ENCODE peak calls at places on chromosomes 13 and 19, in six cellular contexts. One of them, this sample, is unnamed.

GRCh38 chr19:3120611-3121231 is 15.1 kb upstream of the GNA15 start:
- DNase-seq in A549: no peak
- DNase-seq in ovary: no peak
- DNase-seq in glutamatergic neuron: no peak
- DNase-seq in stomach: no peak
- DNase-seq in brain microvascular endothelial cell: no peak
- DNase-seq in this sample: no peak

GRCh38 chr19:45591004-45591637 is 6.5 kb upstream of the OPA3 start:
- DNase-seq in A549: peak; percentile 80
- DNase-seq in ovary: no peak
- DNase-seq in glutamatergic neuron: peak; percentile 48
- DNase-seq in stomach: peak; percentile 77
- DNase-seq in brain microvascular endothelial cell: no peak
- DNase-seq in this sample: no peak

GRCh38 chr19:11191273-11191755 is 6.0 kb downstream of the KANK2 start:
- DNase-seq in A549: peak; percentile 67
- DNase-seq in ovary: peak; percentile 57
- DNase-seq in glutamatergic neuron: peak; percentile 66
- DNase-seq in stomach: peak; percentile 36
- DNase-seq in brain microvascular endothelial cell: peak; percentile 77
- DNase-seq in this sample: peak; percentile 85

GRCh38 chr13:62033932-62034331 is 618.3 kb upstream of the PCDH20 start:
- DNase-seq in A549: no peak
- DNase-seq in ovary: no peak
- DNase-seq in glutamatergic neuron: no peak
- DNase-seq in stomach: no peak
- DNase-seq in brain microvascular endothelial cell: no peak
- DNase-seq in this sample: no peak

GRCh38 chr19:46611791-46612190 is 10.7 kb downstream of the CALM3 start:
- DNase-seq in A549: no peak
- DNase-seq in ovary: peak; percentile 19
- DNase-seq in glutamatergic neuron: no peak
- DNase-seq in stomach: no peak
- DNase-seq in brain microvascular endothelial cell: no peak
- DNase-seq in this sample: no peak

GRCh38 chr19:2478756-2479555 is 3.0 kb downstream of the GADD45B start:
- DNase-seq in A549: no peak
- DNase-seq in ovary: peak; percentile 82
- DNase-seq in glutamatergic neuron: no peak
- DNase-seq in stomach: peak; percentile 88
- DNase-seq in brain microvascular endothelial cell: peak; percentile 62
- DNase-seq in this sample: peak; percentile 87

GRCh38 chr19:1725100-1726064 is 27.9 kb upstream of the ONECUT3 start:
- DNase-seq in A549: peak; percentile 85
- DNase-seq in ovary: peak; percentile 67
- DNase-seq in glutamatergic neuron: peak; percentile 90
- DNase-seq in stomach: peak; percentile 65
- DNase-seq in brain microvascular endothelial cell: no peak
- DNase-seq in this sample: peak; percentile 89

GRCh38 chr13:30359999-30360398 is 52.6 kb upstream of the KATNAL1 start:
- DNase-seq in A549: no peak
- DNase-seq in ovary: no peak
- DNase-seq in glutamatergic neuron: no peak
- DNase-seq in stomach: no peak
- DNase-seq in brain microvascular endothelial cell: no peak
- DNase-seq in this sample: no peak

GRCh38 chr13:40563350-40564125 is 102.9 kb downstream of the FOXO1 start:
- DNase-seq in A549: no peak
- DNase-seq in ovary: no peak
- DNase-seq in glutamatergic neuron: no peak
- DNase-seq in stomach: no peak
- DNase-seq in brain microvascular endothelial cell: no peak
- DNase-seq in this sample: no peak

GRCh38 chr13:112241288-112241687 is 134.9 kb upstream of the SPACA7 start:
- DNase-seq in A549: no peak
- DNase-seq in ovary: no peak
- DNase-seq in glutamatergic neuron: no peak
- DNase-seq in stomach: no peak
- DNase-seq in brain microvascular endothelial cell: no peak
- DNase-seq in this sample: no peak

GRCh38 chr13:114154476-114154875 is 22.1 kb upstream of the RASA3 start:
- DNase-seq in A549: no peak
- DNase-seq in ovary: no peak
- DNase-seq in glutamatergic neuron: no peak
- DNase-seq in stomach: no peak
- DNase-seq in brain microvascular endothelial cell: no peak
- DNase-seq in this sample: no peak

GRCh38 chr13:101785858-101786257 is 333.4 kb downstream of the ITGBL1 start:
- DNase-seq in A549: peak; percentile 17
- DNase-seq in ovary: no peak
- DNase-seq in glutamatergic neuron: peak; percentile 54
- DNase-seq in stomach: no peak
- DNase-seq in brain microvascular endothelial cell: peak; percentile 43
- DNase-seq in this sample: peak; percentile 16

GRCh38 chr19:35995655-35995993 is 636 bp downstream of the SDHAF1 start:
- DNase-seq in A549: peak; percentile 78
- DNase-seq in ovary: peak; percentile 58
- DNase-seq in glutamatergic neuron: peak; percentile 50
- DNase-seq in stomach: no peak
- DNase-seq in brain microvascular endothelial cell: no peak
- DNase-seq in this sample: peak; percentile 56

GRCh38 chr19:38394488-38394887 is 6.0 kb downstream of the SPRED3 start:
- DNase-seq in A549: no peak
- DNase-seq in ovary: no peak
- DNase-seq in glutamatergic neuron: peak; percentile 75
- DNase-seq in stomach: no peak
- DNase-seq in brain microvascular endothelial cell: peak; percentile 25
- DNase-seq in this sample: peak; percentile 81

GRCh38 chr19:39131255-39131755 is 5.7 kb downstream of the PAK4 start:
- DNase-seq in A549: no peak
- DNase-seq in ovary: no peak
- DNase-seq in glutamatergic neuron: peak; percentile 80
- DNase-seq in stomach: no peak
- DNase-seq in brain microvascular endothelial cell: peak; percentile 22
- DNase-seq in this sample: no peak

GRCh38 chr13:110886475-110887241 is 28.2 kb downstream of the ANKRD10 start:
- DNase-seq in A549: no peak
- DNase-seq in ovary: no peak
- DNase-seq in glutamatergic neuron: no peak
- DNase-seq in stomach: no peak
- DNase-seq in brain microvascular endothelial cell: no peak
- DNase-seq in this sample: no peak

GRCh38 chr19:13953021-13953531 is 767 bp downstream of the DCAF15 start:
- DNase-seq in A549: peak; percentile 35
- DNase-seq in ovary: peak; percentile 52
- DNase-seq in glutamatergic neuron: no peak
- DNase-seq in stomach: peak; percentile 36
- DNase-seq in brain microvascular endothelial cell: no peak
- DNase-seq in this sample: peak; percentile 86

GRCh38 chr19:16661480-16662034 is 618 bp downstream of the TMEM38A start:
- DNase-seq in A549: no peak
- DNase-seq in ovary: peak; percentile 56
- DNase-seq in glutamatergic neuron: peak; percentile 51
- DNase-seq in stomach: peak; percentile 33
- DNase-seq in brain microvascular endothelial cell: no peak
- DNase-seq in this sample: no peak

GRCh38 chr13:108915095-108915633 is 285.8 kb downstream of the MYO16 start:
- DNase-seq in A549: no peak
- DNase-seq in ovary: no peak
- DNase-seq in glutamatergic neuron: no peak
- DNase-seq in stomach: no peak
- DNase-seq in brain microvascular endothelial cell: peak; percentile 53
- DNase-seq in this sample: peak; percentile 76

GRCh38 chr13:36530050-36530789 is 97.9 kb downstream of the CCNA1 start:
- DNase-seq in A549: no peak
- DNase-seq in ovary: peak; percentile 18
- DNase-seq in glutamatergic neuron: no peak
- DNase-seq in stomach: no peak
- DNase-seq in brain microvascular endothelial cell: peak; percentile 7
- DNase-seq in this sample: no peak

GRCh38 chr13:49214917-49215376 is 5.2 kb upstream of the MLNR start:
- DNase-seq in A549: no peak
- DNase-seq in ovary: no peak
- DNase-seq in glutamatergic neuron: no peak
- DNase-seq in stomach: peak; percentile 42
- DNase-seq in brain microvascular endothelial cell: no peak
- DNase-seq in this sample: peak; percentile 45

GRCh38 chr19:7489609-7490044 is 792 bp upstream of the PEX11G start:
- DNase-seq in A549: no peak
- DNase-seq in ovary: no peak
- DNase-seq in glutamatergic neuron: no peak
- DNase-seq in stomach: no peak
- DNase-seq in brain microvascular endothelial cell: no peak
- DNase-seq in this sample: no peak
- TF ChIP-seq CTCF in A549: no peak
- TF ChIP-seq CTCF in ovary: no peak
- TF ChIP-seq CTCF in glutamatergic neuron: no peak
- TF ChIP-seq CTCF in stomach: no peak
- TF ChIP-seq CTCF in brain microvascular endothelial cell: no peak
- TF ChIP-seq CTCF in this sample: no peak

DNA sequence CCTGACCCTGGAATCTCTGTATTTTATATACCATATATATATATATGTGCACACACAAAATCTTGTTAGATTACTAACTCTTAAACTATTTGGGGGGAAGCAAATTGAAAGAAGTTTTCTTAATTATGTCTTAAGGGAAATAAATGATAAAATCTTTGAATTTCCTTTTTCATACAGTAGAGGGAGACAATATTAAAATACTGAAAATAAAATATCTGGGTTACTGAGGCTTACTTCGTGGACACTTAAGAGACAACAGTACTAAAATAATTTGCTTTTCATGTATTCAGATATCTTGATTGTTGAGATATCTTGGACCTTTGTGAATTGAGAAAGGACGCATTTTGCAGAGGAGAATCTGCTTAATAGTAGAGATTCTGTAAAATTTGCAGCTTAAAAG is 17.0 kb downstream of the SUGT1 start:
- DNase-seq in A549: no peak
- DNase-seq in ovary: no peak
- DNase-seq in glutamatergic neuron: no peak
- DNase-seq in stomach: no peak
- DNase-seq in brain microvascular endothelial cell: no peak
- DNase-seq in this sample: no peak
- TF ChIP-seq CTCF in A549: no peak
- TF ChIP-seq CTCF in ovary: no peak
- TF ChIP-seq CTCF in glutamatergic neuron: no peak
- TF ChIP-seq CTCF in stomach: no peak
- TF ChIP-seq CTCF in brain microvascular endothelial cell: no peak
- TF ChIP-seq CTCF in this sample: no peak

GRCh38 chr19:7535035-7535992 is at the start of gene PNPLA6:
- DNase-seq in A549: peak; percentile 87
- DNase-seq in ovary: peak; percentile 98
- DNase-seq in glutamatergic neuron: peak; percentile 97
- DNase-seq in stomach: peak; percentile 97
- DNase-seq in brain microvascular endothelial cell: peak; percentile 94
- DNase-seq in this sample: peak; percentile 92

GRCh38 chr19:7533281-7533819 is 2.2 kb upstream of the PNPLA6 start:
- DNase-seq in A549: no peak
- DNase-seq in ovary: peak; percentile 84
- DNase-seq in glutamatergic neuron: peak; percentile 52
- DNase-seq in stomach: peak; percentile 61
- DNase-seq in brain microvascular endothelial cell: no peak
- DNase-seq in this sample: peak; percentile 84

GRCh38 chr19:7533925-7534480 is 1.5 kb upstream of the PNPLA6 start:
- DNase-seq in A549: peak; percentile 86
- DNase-seq in ovary: peak; percentile 87
- DNase-seq in glutamatergic neuron: peak; percentile 85
- DNase-seq in stomach: peak; percentile 88
- DNase-seq in brain microvascular endothelial cell: peak; percentile 73
- DNase-seq in this sample: peak; percentile 87

GRCh38 chr19:7535993-7536685 is 622 bp downstream of the PNPLA6 start:
- DNase-seq in A549: no peak
- DNase-seq in ovary: no peak
- DNase-seq in glutamatergic neuron: no peak
- DNase-seq in stomach: no peak
- DNase-seq in brain microvascular endothelial cell: no peak
- DNase-seq in this sample: no peak

DNA sequence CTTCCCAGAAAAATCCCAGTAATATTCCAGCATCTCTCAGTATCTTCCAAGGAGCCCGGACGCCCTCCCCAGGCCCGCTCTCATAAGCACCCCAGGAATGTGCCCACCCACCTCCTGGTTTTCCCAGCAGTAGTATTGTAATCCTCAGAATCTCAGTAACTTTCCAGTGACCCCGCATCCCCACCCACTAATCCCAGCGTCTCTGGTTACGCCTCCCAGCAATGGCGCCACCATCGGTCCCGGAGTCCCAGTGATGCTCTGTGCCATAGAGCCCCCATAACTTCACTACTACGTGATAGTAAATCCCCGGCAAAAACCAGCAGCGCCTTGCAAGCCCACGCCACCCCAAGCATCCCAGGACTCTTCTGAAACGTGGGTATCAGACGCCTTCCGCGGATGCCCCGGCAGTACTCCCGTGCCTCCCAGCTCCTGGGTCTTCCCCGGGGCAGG is 961 bp upstream of the PNPLA6 start:
- DNase-seq in A549: peak; percentile 80
- DNase-seq in ovary: peak; percentile 60
- DNase-seq in glutamatergic neuron: peak; percentile 65
- DNase-seq in stomach: peak; percentile 40
- DNase-seq in brain microvascular endothelial cell: peak; percentile 78
- DNase-seq in this sample: peak; percentile 93
- TF ChIP-seq CTCF in A549: peak; percentile 16
- TF ChIP-seq CTCF in ovary: no peak
- TF ChIP-seq CTCF in glutamatergic neuron: no peak
- TF ChIP-seq CTCF in stomach: no peak
- TF ChIP-seq CTCF in brain microvascular endothelial cell: peak; percentile 36
- TF ChIP-seq CTCF in this sample: peak; percentile 42

GRCh38 chr13:90803210-90803609 is 544.3 kb upstream of the MIR17HG start:
- DNase-seq in A549: no peak
- DNase-seq in ovary: no peak
- DNase-seq in glutamatergic neuron: no peak
- DNase-seq in stomach: no peak
- DNase-seq in brain microvascular endothelial cell: no peak
- DNase-seq in this sample: no peak
- TF ChIP-seq CTCF in A549: no peak
- TF ChIP-seq CTCF in ovary: no peak
- TF ChIP-seq CTCF in glutamatergic neuron: no peak
- TF ChIP-seq CTCF in stomach: no peak
- TF ChIP-seq CTCF in brain microvascular endothelial cell: no peak
- TF ChIP-seq CTCF in this sample: no peak

This sample was measured in foreskin fibroblast.